ENCODE peak calls at places on chromosomes 3 and 15, in four cellular contexts. B is stimulated activated CD4-positive, alpha-beta T cell treated with anti-CD3 and anti-CD28 coated beads, Interleukin-15, amount 100 ng/mL, for 48 hours; Y is GM12865; F is lower lobe of right lung. U is an unnamed sample.

GRCh38 chr15:79059081-79059572 is 31.5 kb downstream of the RASGRF1 start:
- DNase-seq in B (no peak), Y (no peak), F (no peak), U (no peak)

GRCh38 chr3:82114589-82114988 is 353.1 kb upstream of the GBE1 start:
- DNase-seq in B (no peak), Y (no peak), F (no peak), U (no peak)

GRCh38 chr3:194176274-194176991 is 40.5 kb downstream of the HES1 start:
- DNase-seq in B (no peak), Y (no peak), F (no peak), U (no peak)

GRCh38 chr15:48388017-48388936 is 57.0 kb downstream of the DUT start:
- DNase-seq in B (no peak), Y (no peak), F (no peak), U (no peak)

GRCh38 chr3:111617912-111618601 is 22.9 kb upstream of the ZBED2 start:
- DNase-seq in B (no peak), Y (no peak), F (no peak), U (no peak)

GRCh38 chr3:123090700-123091585 is 24.1 kb downstream of the PDIA5 start:
- DNase-seq in B (no peak), Y (no peak), F (no peak), U (peak)

GRCh38 chr3:73520931-73521461 is 103.7 kb downstream of the PDZRN3 start:
- DNase-seq in B (no peak), Y (no peak), F (no peak), U (no peak)

GRCh38 chr15:85568261-85568808 is 187.9 kb downstream of the AKAP13 start:
- DNase-seq in B (no peak), Y (no peak), F (no peak), U (no peak)

GRCh38 chr15:52112203-52112750 is 298 bp downstream of the BCL2L10 start:
- DNase-seq in B (peak), Y (peak), F (peak), U (no peak)

GRCh38 chr15:101057841-101058407 is 138.8 kb downstream of the LRRK1 start:
- DNase-seq in B (no peak), Y (no peak), F (no peak), U (no peak)

GRCh38 chr3:4897765-4898453 is 81.3 kb upstream of the BHLHE40 start:
- DNase-seq in B (no peak), Y (no peak), F (no peak), U (no peak)

GRCh38 chr3:34285465-34286188 is 487.2 kb downstream of the PDCD6IP start:
- DNase-seq in B (no peak), Y (no peak), F (no peak), U (peak)

GRCh38 chr3:103968751-103969150 is 1398.0 kb upstream of the ALCAM start:
- DNase-seq in B (no peak), Y (peak), F (no peak), U (no peak)

GRCh38 chr15:67836134-67836455 is 3.8 kb downstream of the RNU6-1 start:
- DNase-seq in B (no peak), Y (no peak), F (no peak), U (no peak)

GRCh38 chr3:64023187-64023860 is at the start of gene PSMD6:
- DNase-seq in B (peak), Y (peak), F (peak), U (peak)

GRCh38 chr3:173938159-173938558 is 540.6 kb downstream of the NLGN1 start:
- DNase-seq in B (no peak), Y (no peak), F (no peak), U (peak)

GRCh38 chr3:63562323-63562722 is 90.2 kb upstream of the SNTN start:
- DNase-seq in B (no peak), Y (no peak), F (no peak), U (no peak)

GRCh38 chr3:159137966-159138365 is 336.1 kb downstream of the MFSD1 start:
- DNase-seq in B (no peak), Y (no peak), F (no peak), U (no peak)

GRCh38 chr15:76151599-76151974 is 91.8 kb downstream of the TMEM266 start:
- DNase-seq in B (no peak), Y (no peak), F (no peak), U (no peak)

GRCh38 chr15:60528530-60528929 is 49.6 kb upstream of the ICE2 start:
- DNase-seq in B (no peak), Y (peak), F (no peak), U (no peak)

GRCh38 chr3:25854214-25854613 is 64.3 kb downstream of the OXSM start:
- DNase-seq in B (no peak), Y (no peak), F (no peak), U (no peak)

GRCh38 chr15:80061581-80061980 is 2.1 kb downstream of the ZFAND6 start:
- DNase-seq in B (no peak), Y (no peak), F (no peak), U (no peak)

GRCh38 chr3:140394488-140395133 is 283.3 kb upstream of the TRIM42 start:
- DNase-seq in B (no peak), Y (no peak), F (no peak), U (no peak)

GRCh38 chr3:99515-99914 is 97.0 kb upstream of the CHL1 start:
- DNase-seq in B (no peak), Y (no peak), F (no peak), U (peak)